ENCODE peak calls at places on chromosome 7, in eight cellular contexts. Z is Calu3; E is AG09319; W is activated CD8-positive, alpha-beta T cell treated with anti-CD3 and anti-CD28 coated beads for 36 hours; V is heart left ventricle; P is left ventricle myocardium inferior; S is astrocyte of the cerebellum; X is B cell. N is an unnamed sample.

GRCh38 chr7:128742206-128742605 is 3.0 kb downstream of the CALU start:
- DNase-seq in V (no peak), E (peak), P (no peak), S (no peak), W (no peak), X (no peak), Z (no peak), N (peak)

GRCh38 chr7:130902755-130903357 is 168.8 kb upstream of the KLF14 start:
- DNase-seq in P (no peak), Z (no peak), V (no peak), X (no peak), W (no peak), E (no peak), S (no peak), N (no peak)

GRCh38 chr7:27196287-27196739 is 3.6 kb downstream of the HOXA13 start:
- DNase-seq in P (peak), E (no peak), S (peak), X (peak), V (peak), Z (peak), W (peak), N (peak)

GRCh38 chr7:36159618-36160017 is 6.6 kb downstream of the EEPD1 start:
- DNase-seq in P (no peak), V (no peak), Z (no peak), S (no peak), X (no peak), W (no peak), E (no peak), N (no peak)

GRCh38 chr7:12709731-12710502 is 22.5 kb downstream of the ARL4A start:
- DNase-seq in E (no peak), X (no peak), P (no peak), V (no peak), W (no peak), S (no peak), Z (no peak), N (peak)

GRCh38 chr7:2843711-2844152 is 376 bp downstream of the GNA12 start:
- DNase-seq in V (peak), W (peak), S (no peak), Z (peak), E (no peak), P (no peak), X (no peak), N (peak)

GRCh38 chr7:155298288-155298833 is 683 bp downstream of the INSIG1 start:
- DNase-seq in E (no peak), P (no peak), X (no peak), W (no peak), S (no peak), V (no peak), Z (no peak), N (no peak)

GRCh38 chr7:13829231-13829630 is 160.2 kb downstream of the ETV1 start:
- DNase-seq in E (no peak), P (no peak), Z (no peak), W (no peak), S (no peak), V (no peak), X (no peak), N (no peak)

GRCh38 chr7:138848056-138848975 is 50.3 kb upstream of the ATP6V0A4 start:
- DNase-seq in X (no peak), E (no peak), P (no peak), S (peak), Z (no peak), V (no peak), W (no peak), N (no peak)

GRCh38 chr7:68224041-68224534 is 1227.5 kb downstream of the TYW1 start:
- DNase-seq in P (no peak), X (no peak), W (no peak), Z (no peak), V (no peak), E (no peak), S (no peak), N (no peak)

GRCh38 chr7:128880791-128881457 is 18.3 kb downstream of the ATP6V1F start:
- DNase-seq in P (peak), W (no peak), S (no peak), Z (no peak), V (no peak), X (no peak), E (no peak), N (no peak)

GRCh38 chr7:1558841-1559625 is 3.0 kb upstream of the TMEM184A start:
- DNase-seq in P (no peak), X (no peak), W (no peak), Z (peak), S (no peak), V (no peak), E (no peak), N (no peak)

GRCh38 chr7:988426-988911 is 5.5 kb downstream of the CYP2W1 start:
- DNase-seq in Z (peak), X (no peak), E (no peak), P (no peak), S (no peak), V (no peak), W (no peak), N (peak)

GRCh38 chr7:73986158-73986631 is 41.8 kb upstream of the ELN start:
- DNase-seq in V (peak), X (no peak), W (no peak), Z (no peak), S (no peak), E (no peak), P (peak), N (no peak)

GRCh38 chr7:139823855-139824670 is 5.0 kb upstream of the TBXAS1 start:
- DNase-seq in X (no peak), W (no peak), E (no peak), S (no peak), V (no peak), Z (no peak), P (no peak), N (no peak)

GRCh38 chr7:155495440-155496248 is 37.7 kb downstream of the EN2 start:
- DNase-seq in V (no peak), S (no peak), E (no peak), W (no peak), X (no peak), P (no peak), Z (no peak), N (no peak)

DNA sequence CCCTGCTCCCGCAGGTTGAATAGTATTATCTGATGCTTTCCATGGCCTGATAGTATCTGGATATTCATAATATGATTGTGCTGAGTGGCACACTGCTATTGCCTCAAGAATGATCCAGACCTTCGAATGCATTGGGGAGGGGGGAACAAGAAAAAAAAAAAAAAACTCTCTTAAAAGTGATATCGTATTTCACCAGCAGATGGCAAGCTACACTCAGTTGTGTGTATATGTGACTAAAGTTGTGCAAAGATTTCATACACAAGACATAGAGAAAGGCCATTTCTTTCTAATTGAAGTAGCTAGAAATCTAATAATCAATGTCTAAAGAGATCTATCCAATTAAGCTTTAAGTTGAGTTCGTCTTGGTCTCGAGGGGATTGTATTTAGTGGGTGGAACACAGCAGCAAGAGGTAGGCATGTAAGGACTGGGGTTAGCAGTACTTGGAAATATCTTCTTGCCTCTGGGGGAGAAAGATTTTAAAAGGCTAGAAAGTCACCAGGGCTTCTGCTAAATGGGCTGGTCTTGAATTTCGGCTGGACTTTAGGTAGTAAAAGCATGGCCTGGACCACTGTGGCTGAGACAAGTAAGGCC is 15.3 kb downstream of the SFRP4 start:
- DNase-seq in V (no peak), X (no peak), W (no peak), E (no peak), P (no peak), Z (no peak), S (peak), N (peak)
- TF ChIP-seq CTCF in V (peak), X (peak), W (no peak), E (peak), P (peak), Z (peak), S (peak), N (peak)

GRCh38 chr7:99272476-99273045 is at the start of gene MYH16:
- DNase-seq in Z (peak), S (no peak), W (no peak), E (no peak), V (no peak), X (no peak), P (no peak), N (no peak)

GRCh38 chr7:99275496-99275895 is 2.9 kb downstream of the MYH16 start:
- DNase-seq in Z (no peak), V (no peak), S (no peak), X (no peak), E (peak), P (no peak), W (no peak), N (no peak)

DNA sequence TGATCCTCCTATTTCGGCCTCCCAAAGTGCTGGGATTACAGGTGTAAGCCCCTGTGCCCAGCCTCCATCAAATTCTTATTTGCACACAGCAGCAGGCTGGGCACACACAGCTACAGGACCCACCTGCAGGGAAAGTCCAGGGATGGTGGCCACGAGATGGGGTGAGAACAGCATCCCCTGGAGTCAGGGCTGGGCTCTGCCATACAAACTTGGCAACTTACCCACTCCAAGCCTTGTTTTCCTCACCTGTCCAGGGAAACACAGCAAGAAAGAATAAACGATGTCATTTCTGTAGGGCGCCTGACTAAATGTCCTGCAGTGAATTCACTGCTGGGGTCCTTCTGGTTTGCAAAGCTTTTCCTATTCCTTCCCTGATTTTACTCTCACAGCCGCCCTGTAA is 5.5 kb downstream of the MYH16 start:
- DNase-seq in P (no peak), E (no peak), X (no peak), Z (no peak), W (no peak), V (no peak), S (no peak), N (no peak)
- TF ChIP-seq CTCF in P (no peak), E (no peak), X (no peak), Z (no peak), W (no peak), V (no peak), S (no peak), N (no peak)

GRCh38 chr7:6556196-6556595 is 4.9 kb upstream of the GRID2IP start:
- DNase-seq in Z (peak), P (no peak), E (no peak), V (no peak), W (no peak), S (no peak), X (no peak), N (no peak)
- TF ChIP-seq CTCF in Z (no peak), P (no peak), E (no peak), V (no peak), W (no peak), S (no peak), X (no peak), N (no peak)

GRCh38 chr7:158695726-158696452 is 8.7 kb downstream of the NCAPG2 start:
- DNase-seq in W (no peak), Z (no peak), P (peak), S (peak), V (peak), X (peak), E (peak), N (peak)
- TF ChIP-seq CTCF in W (no peak), Z (no peak), P (peak), S (peak), V (peak), X (peak), E (peak), N (peak)

DNA sequence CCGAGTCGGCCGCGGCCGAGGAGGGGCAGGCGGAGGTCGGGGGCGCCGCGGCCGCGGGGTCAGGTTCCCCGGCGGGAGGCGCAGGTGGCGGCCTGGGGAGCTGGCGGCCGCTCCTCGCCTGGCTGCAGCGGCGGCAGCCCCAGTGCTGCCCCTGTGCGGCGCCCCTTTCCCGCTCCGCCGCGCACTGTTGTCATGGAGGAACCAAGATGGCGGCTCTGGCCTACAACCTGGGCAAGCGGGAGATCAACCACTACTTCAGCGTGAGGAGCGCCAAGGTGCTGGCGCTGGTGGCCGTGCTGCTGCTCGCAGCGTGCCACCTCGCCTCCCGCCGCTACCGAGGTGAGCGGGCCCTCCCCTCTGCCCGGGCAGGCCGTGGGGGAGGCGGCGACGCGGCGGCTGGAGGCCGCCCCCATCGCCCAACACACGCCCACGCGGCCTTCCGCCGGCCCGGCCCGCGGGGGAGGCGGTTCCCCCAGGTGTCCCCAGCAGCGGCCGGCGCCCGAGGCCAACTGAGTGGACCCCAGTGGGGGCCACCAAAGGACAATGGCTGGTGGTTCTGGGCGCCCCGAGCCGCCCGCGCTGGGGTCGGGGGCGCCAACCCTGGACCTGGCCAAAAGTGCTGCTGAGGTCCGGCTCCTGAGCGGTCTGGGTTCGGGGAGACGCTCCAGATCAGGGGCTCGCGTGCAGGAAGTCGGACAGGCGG is 421 bp downstream of the CASD1 start:
- DNase-seq in V (peak), Z (peak), W (peak), S (peak), P (peak), X (peak), E (peak), N (peak)
- TF ChIP-seq CTCF in V (peak), Z (no peak), W (no peak), S (peak), P (peak), X (peak), E (peak), N (peak)

GRCh38 chr7:22860784-22861482 is 38.3 kb upstream of the TOMM7 start:
- DNase-seq in S (no peak), Z (peak), V (no peak), E (no peak), W (peak), P (no peak), X (no peak), N (no peak)
- TF ChIP-seq CTCF in S (peak), Z (peak), V (peak), E (peak), W (peak), P (peak), X (peak), N (peak)

GRCh38 chr7:82442492-82443043 is 1.0 kb downstream of the CACNA2D1 start:
- DNase-seq in S (no peak), E (no peak), P (peak), V (no peak), W (peak), Z (no peak), X (no peak), N (peak)

GRCh38 chr7:82444220-82445049 is 858 bp upstream of the CACNA2D1 start:
- DNase-seq in P (no peak), X (no peak), V (no peak), W (no peak), Z (peak), S (no peak), E (no peak), N (no peak)

GRCh38 chr7:82445226-82445625 is 1.6 kb upstream of the CACNA2D1 start:
- DNase-seq in W (no peak), S (no peak), X (no peak), E (no peak), Z (no peak), P (no peak), V (no peak), N (no peak)

GRCh38 chr7:82443044-82443800 is at the start of gene CACNA2D1:
- DNase-seq in W (peak), S (no peak), Z (peak), X (no peak), E (no peak), V (peak), P (peak), N (peak)

GRCh38 chr7:82443801-82444219 is 233 bp upstream of the CACNA2D1 start:
- DNase-seq in W (no peak), Z (peak), E (peak), S (peak), P (peak), V (peak), X (no peak), N (peak)
- TF ChIP-seq CTCF in W (no peak), Z (no peak), E (peak), S (no peak), P (peak), V (peak), X (no peak), N (peak)

DNA sequence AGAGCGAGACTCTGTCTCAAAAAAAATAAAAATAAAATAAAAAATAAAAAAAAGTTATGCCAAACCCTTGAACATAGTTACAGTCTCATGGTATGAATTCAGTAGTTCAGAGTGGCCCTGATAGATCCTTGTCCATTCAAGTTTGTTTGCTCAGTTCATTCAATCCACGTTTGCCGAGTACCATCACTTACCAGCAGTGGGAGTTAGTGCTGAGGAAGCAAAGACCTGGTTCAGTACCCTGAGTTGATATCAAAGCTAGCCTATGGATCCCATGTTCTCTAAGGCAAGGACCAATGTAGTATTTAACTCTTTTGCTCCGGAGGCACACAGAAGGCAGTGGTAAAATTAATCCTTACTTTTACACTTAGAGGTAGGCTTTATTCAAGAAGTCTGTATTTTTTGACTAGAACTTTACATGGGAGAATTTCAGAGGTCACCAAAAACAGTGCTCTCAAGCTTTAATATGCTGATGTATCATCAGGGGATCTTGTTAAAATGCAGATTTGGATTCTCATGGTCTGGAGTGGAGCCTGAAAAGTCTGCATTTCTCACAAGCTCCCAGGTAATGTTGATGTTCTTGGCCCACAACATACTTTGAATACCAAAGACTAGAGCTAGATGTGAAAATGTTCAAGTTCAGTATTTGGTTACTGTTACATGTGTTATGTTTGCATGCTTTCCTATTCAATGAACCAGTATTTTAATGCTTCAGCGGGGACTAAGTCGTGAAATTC is 38.1 kb upstream of the HBP1 start:
- DNase-seq in V (no peak), S (peak), W (no peak), E (no peak), X (no peak), P (no peak), Z (no peak), N (no peak)
- TF ChIP-seq CTCF in V (peak), S (peak), W (no peak), E (no peak), X (no peak), P (no peak), Z (no peak), N (no peak)

DNA sequence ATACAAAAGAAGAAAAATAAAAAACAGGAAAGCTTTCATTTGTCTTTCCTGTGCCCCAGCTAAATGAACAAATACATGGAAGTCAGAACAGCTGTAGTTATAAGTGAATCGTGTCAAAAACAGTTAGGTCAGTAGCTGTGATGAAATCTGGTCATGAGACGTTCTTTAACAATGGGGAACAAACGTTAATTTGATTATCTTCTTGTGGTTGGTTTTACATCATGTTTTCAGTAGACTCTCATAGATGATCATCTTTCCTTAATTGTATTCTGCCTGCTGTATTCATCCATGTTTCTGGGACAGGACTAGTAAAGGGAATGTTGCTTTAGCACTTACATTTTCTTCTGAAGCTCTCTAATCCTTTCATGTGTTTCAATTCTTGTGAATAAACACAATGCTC is 97.0 kb downstream of the PCLO start:
- DNase-seq in Z (no peak), E (no peak), S (no peak), X (no peak), W (no peak), P (no peak), V (no peak), N (peak)
- TF ChIP-seq CTCF in Z (no peak), E (no peak), S (no peak), X (no peak), W (no peak), P (no peak), V (no peak), N (no peak)